ENCODE peak calls at places on chromosomes 13 and 19, in five cellular contexts. One of them, this sample, is unnamed.

GRCh38 chr19:19662866-19663291 is 597 bp downstream of the ATP13A1 start:
- DNase-seq in body of pancreas: no peak
- DNase-seq in fibroblast of lung: no peak
- DNase-seq in GM23338: no peak
- DNase-seq in Caco-2: no peak
- DNase-seq in this sample: no peak

GRCh38 chr13:68369739-68370138 is 1139.6 kb upstream of the PCDH9 start:
- DNase-seq in body of pancreas: no peak
- DNase-seq in fibroblast of lung: no peak
- DNase-seq in GM23338: peak
- DNase-seq in Caco-2: no peak
- DNase-seq in this sample: peak

GRCh38 chr13:49844191-49844590 is 51.7 kb upstream of the KPNA3 start:
- DNase-seq in body of pancreas: no peak
- DNase-seq in fibroblast of lung: no peak
- DNase-seq in GM23338: no peak
- DNase-seq in Caco-2: no peak
- DNase-seq in this sample: no peak

GRCh38 chr19:23764781-23765180 is 6.1 kb upstream of the ZNF681 start:
- DNase-seq in body of pancreas: no peak
- DNase-seq in fibroblast of lung: no peak
- DNase-seq in GM23338: no peak
- DNase-seq in Caco-2: no peak
- DNase-seq in this sample: no peak

GRCh38 chr19:32642771-32643170 is 32.2 kb downstream of the ANKRD27 start:
- DNase-seq in body of pancreas: no peak
- DNase-seq in fibroblast of lung: no peak
- DNase-seq in GM23338: no peak
- DNase-seq in Caco-2: no peak
- DNase-seq in this sample: no peak

GRCh38 chr13:37954191-37954590 is 84.6 kb upstream of the TRPC4 start:
- DNase-seq in body of pancreas: no peak
- DNase-seq in fibroblast of lung: no peak
- DNase-seq in GM23338: no peak
- DNase-seq in Caco-2: no peak
- DNase-seq in this sample: peak

GRCh38 chr13:79079351-79079839 is 326.7 kb downstream of the RBM26 start:
- DNase-seq in body of pancreas: no peak
- DNase-seq in fibroblast of lung: no peak
- DNase-seq in GM23338: peak
- DNase-seq in Caco-2: no peak
- DNase-seq in this sample: peak

GRCh38 chr13:84118845-84119409 is 236.7 kb upstream of the SLITRK1 start:
- DNase-seq in body of pancreas: no peak
- DNase-seq in fibroblast of lung: no peak
- DNase-seq in GM23338: no peak
- DNase-seq in Caco-2: no peak
- DNase-seq in this sample: no peak

GRCh38 chr13:59319276-59319675 is 844.5 kb downstream of the DIAPH3 start:
- DNase-seq in body of pancreas: no peak
- DNase-seq in fibroblast of lung: no peak
- DNase-seq in GM23338: no peak
- DNase-seq in Caco-2: no peak
- DNase-seq in this sample: no peak

GRCh38 chr13:99033814-99034213 is 56.0 kb upstream of the DOCK9 start:
- DNase-seq in body of pancreas: no peak
- DNase-seq in fibroblast of lung: peak
- DNase-seq in GM23338: peak
- DNase-seq in Caco-2: no peak
- DNase-seq in this sample: peak

GRCh38 chr13:113928701-113929627 is 44.9 kb downstream of the C13orf46 start:
- DNase-seq in body of pancreas: peak
- DNase-seq in fibroblast of lung: peak
- DNase-seq in GM23338: no peak
- DNase-seq in Caco-2: peak
- DNase-seq in this sample: no peak

GRCh38 chr13:50451609-50452008 is 391.9 kb downstream of the DLEU7 start:
- DNase-seq in body of pancreas: no peak
- DNase-seq in fibroblast of lung: no peak
- DNase-seq in GM23338: no peak
- DNase-seq in Caco-2: no peak
- DNase-seq in this sample: no peak

GRCh38 chr19:48608798-48609263 is 2.3 kb downstream of the SPACA4 start:
- DNase-seq in body of pancreas: no peak
- DNase-seq in fibroblast of lung: no peak
- DNase-seq in GM23338: peak
- DNase-seq in Caco-2: no peak
- DNase-seq in this sample: peak

GRCh38 chr13:38787550-38787949 is 100.7 kb downstream of the FREM2 start:
- DNase-seq in body of pancreas: no peak
- DNase-seq in fibroblast of lung: no peak
- DNase-seq in GM23338: no peak
- DNase-seq in Caco-2: no peak
- DNase-seq in this sample: no peak

GRCh38 chr13:46571941-46572340 is 19.0 kb downstream of the LRCH1 start:
- DNase-seq in body of pancreas: no peak
- DNase-seq in fibroblast of lung: no peak
- DNase-seq in GM23338: no peak
- DNase-seq in Caco-2: no peak
- DNase-seq in this sample: no peak
- H3K4me3 ChIP-seq in body of pancreas: no peak
- H3K4me3 ChIP-seq in fibroblast of lung: no peak
- H3K4me3 ChIP-seq in GM23338: no peak
- H3K4me3 ChIP-seq in Caco-2: no peak
- H3K4me3 ChIP-seq in this sample: no peak

GRCh38 chr13:24865158-24865557 is 101.2 kb downstream of the RNF17 start:
- DNase-seq in body of pancreas: no peak
- DNase-seq in fibroblast of lung: peak
- DNase-seq in GM23338: no peak
- DNase-seq in Caco-2: no peak
- DNase-seq in this sample: no peak

GRCh38 chr13:24861617-24862362 is 97.8 kb downstream of the RNF17 start:
- DNase-seq in body of pancreas: no peak
- DNase-seq in fibroblast of lung: no peak
- DNase-seq in GM23338: no peak
- DNase-seq in Caco-2: no peak
- DNase-seq in this sample: no peak

GRCh38 chr13:24863748-24864540 is 100.0 kb downstream of the RNF17 start:
- DNase-seq in body of pancreas: no peak
- DNase-seq in fibroblast of lung: no peak
- DNase-seq in GM23338: no peak
- DNase-seq in Caco-2: no peak
- DNase-seq in this sample: no peak

GRCh38 chr13:24866488-24866887 is 102.5 kb downstream of the RNF17 start:
- DNase-seq in body of pancreas: no peak
- DNase-seq in fibroblast of lung: no peak
- DNase-seq in GM23338: no peak
- DNase-seq in Caco-2: no peak
- DNase-seq in this sample: peak

DNA sequence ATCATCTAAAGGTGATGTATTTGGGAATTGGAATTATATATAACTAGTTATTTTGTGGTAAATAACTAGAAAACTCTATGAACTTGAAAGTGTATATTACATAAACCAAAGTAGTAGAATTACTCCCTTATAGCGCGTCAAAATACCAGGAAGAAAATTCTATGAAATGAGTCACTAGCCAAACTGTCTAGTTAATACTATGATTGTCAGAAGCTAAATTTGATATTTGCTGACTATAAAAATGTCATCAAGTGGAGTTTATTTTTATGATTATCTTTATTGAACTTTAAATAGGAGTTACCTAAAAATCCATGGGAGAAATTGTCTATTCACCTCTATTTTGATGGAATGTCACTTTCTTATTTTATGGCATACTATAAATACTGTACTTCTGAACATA is 100.6 kb downstream of the RNF17 start:
- DNase-seq in body of pancreas: no peak
- DNase-seq in fibroblast of lung: no peak
- DNase-seq in GM23338: no peak
- DNase-seq in Caco-2: no peak
- DNase-seq in this sample: peak
- TF ChIP-seq CTCF in body of pancreas: no peak
- TF ChIP-seq CTCF in fibroblast of lung: no peak
- TF ChIP-seq CTCF in GM23338: no peak
- TF ChIP-seq CTCF in Caco-2: no peak
- TF ChIP-seq CTCF in this sample: no peak

DNA sequence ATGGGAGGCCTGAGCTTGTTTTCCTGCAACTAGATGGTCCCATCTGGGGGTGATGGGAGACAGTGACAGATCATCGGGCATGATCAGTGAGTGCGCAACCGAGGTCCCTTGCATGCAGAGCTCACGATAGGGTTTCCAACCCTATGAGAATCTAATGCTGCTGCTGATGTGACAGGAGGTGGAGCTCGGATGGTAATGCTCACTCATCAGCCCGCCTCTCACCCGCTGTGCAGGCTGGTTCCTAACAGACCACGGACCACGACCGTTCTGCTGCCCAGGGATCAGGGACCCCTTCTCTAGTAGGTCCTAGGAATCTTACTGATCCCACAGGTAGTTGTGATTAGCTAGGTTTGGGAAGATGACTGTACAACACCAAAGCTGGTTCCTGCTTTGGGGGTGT is 23.5 kb upstream of the GARRE1 start:
- DNase-seq in body of pancreas: no peak
- DNase-seq in fibroblast of lung: no peak
- DNase-seq in GM23338: no peak
- DNase-seq in Caco-2: no peak
- DNase-seq in this sample: no peak
- H3K4me3 ChIP-seq in body of pancreas: no peak
- H3K4me3 ChIP-seq in fibroblast of lung: no peak
- H3K4me3 ChIP-seq in GM23338: no peak
- H3K4me3 ChIP-seq in Caco-2: no peak
- H3K4me3 ChIP-seq in this sample: no peak

GRCh38 chr19:7497292-7497691 is 8.5 kb upstream of the PEX11G start:
- DNase-seq in body of pancreas: no peak
- DNase-seq in fibroblast of lung: no peak
- DNase-seq in GM23338: peak
- DNase-seq in Caco-2: no peak
- DNase-seq in this sample: no peak
- TF ChIP-seq CTCF in body of pancreas: no peak
- TF ChIP-seq CTCF in fibroblast of lung: peak
- TF ChIP-seq CTCF in GM23338: peak
- TF ChIP-seq CTCF in Caco-2: peak
- TF ChIP-seq CTCF in this sample: peak

This sample was measured in epithelial cell of esophagus.